ENCODE peak calls at places on chromosomes 7 and 10, in seven cellular contexts. W, U, J, F, Z, Q and M are unnamed samples.

GRCh38 chr7:91656486-91657237 is 223.8 kb downstream of the MTERF1 start:
- DNase-seq in J (no peak), W (peak; percentile 46), Q (no peak), U (no peak), F (peak; percentile 90), Z (no peak), M (peak; percentile 25)

GRCh38 chr10:2576892-2577291 is 490.5 kb upstream of the PFKP start:
- DNase-seq in U (no peak), Z (no peak), F (no peak), J (no peak), W (no peak), Q (no peak), M (no peak)

GRCh38 chr10:100370561-100370975 is 23.5 kb downstream of the SCD start:
- DNase-seq in W (peak; percentile 39), J (no peak), Q (no peak), U (peak; percentile 52), F (peak; percentile 79), Z (no peak), M (peak; percentile 28)

GRCh38 chr10:79417266-79417665 is 28.2 kb downstream of the ZCCHC24 start:
- DNase-seq in Z (no peak), W (no peak), F (no peak), Q (no peak), J (no peak), U (no peak), M (no peak)

GRCh38 chr10:105757302-105757701 is 1116.2 kb downstream of the SORCS3 start:
- DNase-seq in J (no peak), Q (no peak), Z (no peak), U (no peak), W (no peak), F (no peak), M (no peak)

GRCh38 chr7:41316410-41316809 is 386.5 kb downstream of the INHBA start:
- DNase-seq in Q (no peak), Z (no peak), F (no peak), J (no peak), W (no peak), U (peak; percentile 48), M (no peak)

GRCh38 chr10:86535057-86535882 is 13.7 kb upstream of the WAPL start:
- DNase-seq in Z (peak; percentile 25), W (no peak), Q (peak; percentile 74), U (peak; percentile 90), J (no peak), F (peak; percentile 42), M (no peak)

GRCh38 chr7:102044641-102044983 is 227.2 kb downstream of the CUX1 start:
- DNase-seq in F (no peak), J (no peak), Z (no peak), Q (no peak), W (no peak), U (no peak), M (peak; percentile 14)

GRCh38 chr10:73366381-73367298 is 8.0 kb upstream of the CFAP70 start:
- DNase-seq in W (no peak), J (no peak), F (no peak), Q (no peak), U (no peak), Z (no peak), M (no peak)

GRCh38 chr7:100101016-100101862 is at the start of the genes AP4M1 and MCM7:
- DNase-seq in Z (peak; percentile 98), W (peak; percentile 99), J (peak; percentile 99), F (peak; percentile 98), U (peak; percentile 99), Q (peak; percentile 99), M (peak; percentile 100)

GRCh38 chr10:14032406-14032998 is 298.2 kb downstream of the FRMD4A start:
- DNase-seq in F (peak; percentile 22), W (no peak), J (peak; percentile 5), Z (peak; percentile 57), Q (peak; percentile 61), U (no peak), M (no peak)

GRCh38 chr7:50356212-50356944 is 51.9 kb downstream of the IKZF1 start:
- DNase-seq in Q (no peak), Z (no peak), U (no peak), F (no peak), J (no peak), W (no peak), M (no peak)

GRCh38 chr7:108492742-108493141 is 33.2 kb downstream of the PNPLA8 start:
- DNase-seq in Q (no peak), Z (no peak), U (no peak), F (no peak), J (no peak), W (no peak), M (no peak)
- TF ChIP-seq CTCF in Q (no peak), Z (no peak), U (no peak), F (no peak), J (no peak), W (no peak), M (no peak)

GRCh38 chr7:139570119-139570518 is 46.6 kb downstream of the CLEC2L start:
- DNase-seq in F (no peak), Q (peak; percentile 49), W (no peak), Z (no peak), U (no peak), J (no peak), M (no peak)
- TF ChIP-seq CTCF in F (no peak), Q (no peak), W (peak; percentile 59), Z (no peak), U (no peak), J (no peak), M (peak; percentile 10)

GRCh38 chr10:117007080-117007479 is 2.1 kb upstream of the SHTN1 start:
- DNase-seq in Q (no peak), J (no peak), Z (no peak), U (no peak), F (peak; percentile 89), W (peak; percentile 87), M (peak; percentile 72)

GRCh38 chr10:117003336-117003735 is 1.7 kb downstream of the SHTN1 start:
- DNase-seq in F (no peak), U (no peak), J (no peak), Q (no peak), W (no peak), Z (no peak), M (no peak)

GRCh38 chr10:117004238-117004626 is 755 bp downstream of the SHTN1 start:
- DNase-seq in U (no peak), Z (no peak), W (no peak), Q (no peak), J (no peak), F (peak; percentile 32), M (peak; percentile 6)

GRCh38 chr10:117004627-117005453 is at the start of gene SHTN1:
- DNase-seq in J (no peak), W (peak; percentile 9), Z (peak; percentile 30), F (peak; percentile 39), Q (peak; percentile 87), U (peak; percentile 92), M (peak; percentile 54)

GRCh38 chr10:117005454-117006055 is 568 bp upstream of the SHTN1 start:
- DNase-seq in Z (peak; percentile 11), Q (peak; percentile 52), J (no peak), F (no peak), W (no peak), U (peak; percentile 9), M (no peak)
- TF ChIP-seq CTCF in Z (no peak), Q (no peak), J (no peak), F (no peak), W (peak; percentile 18), U (no peak), M (no peak)

GRCh38 chr7:131197920-131198610 is 129.6 kb upstream of the MKLN1 start:
- DNase-seq in Q (no peak), U (no peak), Z (no peak), F (peak; percentile 72), W (peak; percentile 76), J (no peak), M (peak; percentile 64)
- TF ChIP-seq CTCF in Q (no peak), U (no peak), Z (no peak), F (no peak), W (no peak), J (no peak), M (no peak)

GRCh38 chr7:156816943-156817572 is 75.9 kb downstream of the LMBR1 start:
- DNase-seq in Z (no peak), W (peak; percentile 25), Q (no peak), F (peak; percentile 39), U (no peak), J (peak; percentile 33), M (peak; percentile 30)
- TF ChIP-seq CTCF in Z (peak; percentile 71), W (peak; percentile 80), Q (no peak), F (peak; percentile 52), U (no peak), J (peak; percentile 88), M (peak; percentile 31)